ENCODE peak calls at places on chromosomes 12 and 14, in four cellular contexts. E is K562, S is prostate gland, C is transverse colon. J is an unnamed sample.

GRCh38 chr12:88946377-88946997 is 366.2 kb upstream of the KITLG start:
- DNase-seq in E (no peak), S (no peak), C (no peak), J (peak; percentile 59)

GRCh38 chr12:122527478-122527944 is 462 bp downstream of the KNTC1 start:
- DNase-seq in E (peak; percentile 54), S (no peak), C (peak; percentile 20), J (no peak)

GRCh38 chr14:102215071-102215470 is 75.4 kb downstream of the WDR20 start:
- DNase-seq in E (no peak), S (peak; percentile 72), C (no peak), J (no peak)

GRCh38 chr14:69612014-69612758 is 790 bp downstream of the SUSD6 start:
- DNase-seq in E (peak; percentile 33), S (peak; percentile 21), C (peak; percentile 50), J (no peak)

GRCh38 chr14:78835052-78835451 is 664.9 kb downstream of the NRXN3 start:
- DNase-seq in E (no peak), S (no peak), C (no peak), J (no peak)

GRCh38 chr14:61643546-61643945 is 51.8 kb upstream of the HIF1A start:
- DNase-seq in E (no peak), S (no peak), C (no peak), J (no peak)

GRCh38 chr14:105390849-105391500 is 7.4 kb upstream of the TEX22 start:
- DNase-seq in E (no peak), S (no peak), C (no peak), J (no peak)

GRCh38 chr12:127170271-127171180 is 1096.4 kb upstream of the TMEM132C start:
- DNase-seq in E (no peak), S (no peak), C (no peak), J (peak; percentile 82)

GRCh38 chr14:77790566-77791224 is 9.2 kb upstream of the ADCK1 start:
- DNase-seq in E (no peak), S (no peak), C (no peak), J (no peak)

GRCh38 chr12:1542599-1542998 is 51.8 kb downstream of the FBXL14 start:
- DNase-seq in E (no peak), S (no peak), C (no peak), J (no peak)

GRCh38 chr14:96235426-96235825 is 20.6 kb upstream of the BDKRB1 start:
- DNase-seq in E (no peak), S (no peak), C (no peak), J (no peak)

GRCh38 chr14:74571901-74572828 is 39.9 kb downstream of the LTBP2 start:
- DNase-seq in E (no peak), S (no peak), C (peak; percentile 21), J (no peak)

GRCh38 chr12:100608776-100609175 is 35.3 kb downstream of the GAS2L3 start:
- DNase-seq in E (no peak), S (no peak), C (no peak), J (no peak)

GRCh38 chr12:67477682-67478265 is 170.8 kb upstream of the DYRK2 start:
- DNase-seq in E (no peak), S (no peak), C (no peak), J (no peak)

GRCh38 chr14:63840981-63841380 is 11.8 kb upstream of the SYNE2 start:
- DNase-seq in E (peak; percentile 8), S (no peak), C (peak; percentile 45), J (no peak)

GRCh38 chr12:130619378-130619970 is 96.6 kb downstream of the RIMBP2 start:
- DNase-seq in E (no peak), S (no peak), C (no peak), J (peak; percentile 29)

GRCh38 chr12:753401-754237 is 1.2 kb downstream of the WNK1 start:
- DNase-seq in E (peak; percentile 44), S (peak; percentile 13), C (peak; percentile 63), J (peak; percentile 83)

GRCh38 chr14:58808828-58809227 is 171.1 kb downstream of the DACT1 start:
- DNase-seq in E (no peak), S (peak; percentile 58), C (no peak), J (no peak)

GRCh38 chr12:95942106-95942531 is 295 bp downstream of the CCDC38 start:
- DNase-seq in E (no peak), S (no peak), C (no peak), J (no peak)

GRCh38 chr12:53481957-53482586 is 17.2 kb downstream of the MAP3K12 start:
- DNase-seq in E (no peak), S (no peak), C (no peak), J (no peak)

GRCh38 chr12:1507308-1507707 is 87.1 kb downstream of the FBXL14 start:
- DNase-seq in E (no peak), S (no peak), C (no peak), J (no peak)

GRCh38 chr14:30638926-30639325 is 16.8 kb downstream of the SCFD1 start:
- DNase-seq in E (no peak), S (no peak), C (no peak), J (no peak)

GRCh38 chr14:101019974-101020710 is 116.6 kb upstream of the RTL1 start:
- DNase-seq in E (no peak), S (no peak), C (peak; percentile 2), J (peak; percentile 37)

GRCh38 chr14:78254911-78255431 is 84.8 kb downstream of the NRXN3 start:
- DNase-seq in E (no peak), S (no peak), C (no peak), J (no peak)

GRCh38 chr12:114668905-114669304 is 15.1 kb downstream of the TBX3 start:
- DNase-seq in E (no peak), S (no peak), C (no peak), J (no peak)

GRCh38 chr12:114667669-114668150 is 16.3 kb downstream of the TBX3 start:
- DNase-seq in E (no peak), S (no peak), C (no peak), J (no peak)

GRCh38 chr12:114666746-114667668 is 17.0 kb downstream of the TBX3 start:
- DNase-seq in E (no peak), S (no peak), C (no peak), J (no peak)

GRCh38 chr12:114669501-114670256 is 14.3 kb downstream of the TBX3 start:
- DNase-seq in E (no peak), S (no peak), C (no peak), J (no peak)

GRCh38 chr12:114668151-114668891 is 15.7 kb downstream of the TBX3 start:
- DNase-seq in E (peak; percentile 75), S (peak; percentile 94), C (peak; percentile 90), J (peak; percentile 92)
- TF ChIP-seq POLR2AphosphoS5 in E (no peak), S (peak; percentile 76), C (no peak), J (no peak)

DNA sequence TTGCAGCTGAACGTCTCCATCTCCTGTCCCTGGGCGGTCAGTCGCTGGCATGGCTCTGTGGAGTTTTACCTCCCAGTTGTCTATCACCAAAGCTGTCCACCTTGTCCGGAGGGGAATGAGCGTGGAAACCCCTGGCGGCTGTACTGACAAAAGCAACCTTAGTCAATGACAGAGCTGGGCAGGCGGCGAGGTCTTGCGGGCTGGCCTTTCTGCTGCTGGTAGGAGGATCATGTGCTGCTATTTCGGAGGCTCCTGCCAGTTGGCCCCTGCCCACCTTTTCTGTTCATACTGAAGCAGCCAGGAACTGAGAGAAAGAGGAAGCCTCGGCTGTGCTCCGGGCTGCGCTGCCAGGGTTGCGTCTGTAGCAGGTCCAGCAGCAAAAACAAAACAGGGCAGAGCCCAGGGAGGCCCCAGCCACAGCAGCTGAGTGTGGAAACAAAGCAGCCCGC is 57.7 kb downstream of the HMGA2 start:
- DNase-seq in E (peak; percentile 5), S (peak; percentile 50), C (peak; percentile 47), J (peak; percentile 95)
- TF ChIP-seq POLR2AphosphoS5 in E (no peak), S (no peak), C (no peak), J (no peak)

GRCh38 chr14:35361141-35361480 is 43.4 kb downstream of the NFKBIA start:
- DNase-seq in E (no peak), S (no peak), C (no peak), J (no peak)
- TF ChIP-seq POLR2AphosphoS5 in E (no peak), S (no peak), C (no peak), J (no peak)

GRCh38 chr12:108633081-108633533 is 587 bp downstream of the SELPLG start:
- DNase-seq in E (no peak), S (no peak), C (no peak), J (peak; percentile 70)

GRCh38 chr12:108629156-108629555 is 4.5 kb downstream of the SELPLG start:
- DNase-seq in E (peak; percentile 41), S (no peak), C (peak; percentile 8), J (no peak)

GRCh38 chr12:108627134-108627920 is 6.4 kb downstream of the SELPLG start:
- DNase-seq in E (peak; percentile 54), S (no peak), C (no peak), J (no peak)

GRCh38 chr12:108630481-108631207 is 3.0 kb downstream of the SELPLG start:
- DNase-seq in E (peak; percentile 31), S (no peak), C (no peak), J (no peak)

GRCh38 chr12:108629824-108630476 is 3.7 kb downstream of the SELPLG start:
- DNase-seq in E (peak; percentile 97), S (no peak), C (no peak), J (no peak)
- TF ChIP-seq POLR2AphosphoS5 in E (peak; percentile 78), S (no peak), C (no peak), J (no peak)

GRCh38 chr14:94113073-94113472 is 2.5 kb downstream of the IFI27 start:
- DNase-seq in E (no peak), S (no peak), C (no peak), J (no peak)

GRCh38 chr14:94112513-94113060 is 2.1 kb downstream of the IFI27 start:
- DNase-seq in E (no peak), S (no peak), C (peak; percentile 36), J (no peak)

GRCh38 chr14:94109915-94110250 is 653 bp upstream of the IFI27 start:
- DNase-seq in E (no peak), S (no peak), C (no peak), J (no peak)

GRCh38 chr14:94111276-94112095 is 950 bp downstream of the IFI27 start:
- DNase-seq in E (no peak), S (no peak), C (no peak), J (no peak)

GRCh38 chr14:94110552-94111181 is at the start of gene IFI27:
- DNase-seq in E (peak; percentile 70), S (no peak), C (peak; percentile 81), J (no peak)
- TF ChIP-seq POLR2AphosphoS5 in E (no peak), S (peak; percentile 39), C (peak; percentile 93), J (no peak)

DNA sequence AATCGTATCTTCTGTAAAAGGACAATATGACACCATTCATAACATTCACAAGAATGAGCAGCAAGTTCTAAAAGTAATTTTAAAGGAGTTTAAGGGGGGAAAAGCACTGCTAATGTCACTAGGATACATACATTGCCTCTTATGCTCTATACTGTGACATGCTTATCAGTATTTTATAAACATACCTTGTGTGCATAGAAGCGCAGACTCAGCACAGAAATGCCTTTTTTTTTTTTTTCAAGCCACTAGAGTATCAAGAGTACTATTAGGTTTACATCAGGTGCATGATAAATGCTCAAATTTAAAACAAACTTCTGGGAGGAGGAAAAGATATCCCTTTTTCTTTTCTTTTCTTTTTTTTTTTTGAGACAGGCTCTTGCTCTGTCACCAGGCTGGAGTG is 13.6 kb upstream of the SMARCC2 start:
- DNase-seq in E (no peak), S (no peak), C (no peak), J (no peak)
- TF ChIP-seq POLR2AphosphoS5 in E (no peak), S (no peak), C (no peak), J (no peak)

DNA sequence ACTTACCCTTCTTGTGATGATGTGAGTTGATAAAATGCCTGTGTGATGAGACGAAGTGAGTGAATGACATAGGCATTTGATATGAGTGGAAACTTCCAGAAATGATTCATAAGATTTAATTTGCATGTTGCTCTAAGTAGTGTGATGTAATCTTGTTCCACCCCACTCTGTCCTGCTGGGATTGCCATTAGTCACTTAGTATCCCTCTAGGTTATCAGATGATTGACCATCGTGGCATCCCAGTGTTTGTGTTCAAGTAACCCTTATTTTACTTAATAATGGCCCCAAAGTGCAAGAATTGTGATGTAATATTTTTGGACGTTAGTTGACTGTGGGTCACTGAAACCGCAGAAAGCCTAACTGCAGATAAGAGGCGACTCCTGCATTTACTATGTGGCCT is 214.4 kb upstream of the DIO2 start:
- DNase-seq in E (no peak), S (no peak), C (no peak), J (no peak)
- TF ChIP-seq POLR2AphosphoS5 in E (no peak), S (no peak), C (no peak), J (no peak)